ENCODE peak calls at places on chromosomes 12 and 14, in eight cellular contexts. K, W, D, I, M, U, R and V are unnamed samples. For H4K20me1, the result is how much of the 10 kb centered on the place peaks cover.

GRCh38 chr12:106584104-106585064 is 1.6 kb downstream of the RFX4 start:
- DNase-seq in K (no peak), W (no peak), D (no peak), I (no peak), M (no peak), U (peak), R (peak), V (no peak)

GRCh38 chr12:68981536-68981935 is 48.6 kb upstream of the CPM start:
- DNase-seq in K (no peak), W (no peak), D (peak), I (peak), M (peak), U (no peak), R (no peak), V (no peak)

GRCh38 chr12:89051065-89051677 is 301.1 kb downstream of the DUSP6 start:
- DNase-seq in K (peak), W (peak), D (peak), I (peak), M (peak), U (no peak), R (peak), V (no peak)

GRCh38 chr14:24690492-24690891 is 56.5 kb upstream of the GZMB start:
- DNase-seq in K (no peak), W (no peak), D (no peak), I (no peak), M (no peak), U (peak), R (peak), V (no peak)

GRCh38 chr12:49883065-49883464 is 20.6 kb downstream of the FAIM2 start:
- DNase-seq in K (no peak), W (no peak), D (no peak), I (no peak), M (no peak), U (no peak), R (peak), V (no peak)

GRCh38 chr12:53996886-53997217 is 3.1 kb upstream of the HOXC9 start:
- DNase-seq in K (no peak), W (no peak), D (no peak), I (no peak), M (no peak), U (no peak), R (no peak), V (no peak)

GRCh38 chr12:4444031-4444430 is 1.6 kb downstream of the FGF6 start:
- DNase-seq in K (no peak), W (no peak), D (no peak), I (no peak), M (no peak), U (no peak), R (no peak), V (no peak)

GRCh38 chr12:49748306-49748705 is 6.9 kb downstream of the TMBIM6 start:
- DNase-seq in K (no peak), W (no peak), D (no peak), I (peak), M (peak), U (no peak), R (no peak), V (no peak)

GRCh38 chr12:12922191-12922616 is 29.8 kb downstream of the GPRC5D start:
- DNase-seq in K (no peak), W (no peak), D (peak), I (peak), M (peak), U (no peak), R (peak), V (no peak)

GRCh38 chr12:5442251-5443006 is 10.5 kb downstream of the NTF3 start:
- DNase-seq in K (peak), W (peak), D (peak), I (peak), M (peak), U (no peak), R (peak), V (no peak)

GRCh38 chr12:22588817-22589216 is 36.2 kb upstream of the ETNK1 start:
- DNase-seq in K (peak), W (no peak), D (no peak), I (no peak), M (no peak), U (no peak), R (no peak), V (no peak)

GRCh38 chr12:93645702-93646101 is 31.5 kb upstream of the CRADD start:
- DNase-seq in K (no peak), W (no peak), D (peak), I (peak), M (peak), U (no peak), R (no peak), V (no peak)

GRCh38 chr14:106848330-106849121 is 1322.1 kb downstream of the TMEM121 start:
- DNase-seq in K (no peak), W (no peak), D (no peak), I (peak), M (no peak), U (no peak), R (no peak), V (no peak)

GRCh38 chr14:23562822-23563472 is 4.6 kb downstream of the AP1G2 start:
- DNase-seq in K (peak), W (no peak), D (no peak), I (peak), M (peak), U (peak), R (peak), V (no peak)

GRCh38 chr12:25236190-25236589 is 14.5 kb downstream of the KRAS start:
- DNase-seq in K (no peak), W (no peak), D (peak), I (peak), M (peak), U (no peak), R (no peak), V (no peak)

GRCh38 chr12:25241171-25242020 is 9.3 kb downstream of the KRAS start:
- DNase-seq in K (peak), W (peak), D (peak), I (peak), M (peak), U (no peak), R (peak), V (no peak)

GRCh38 chr12:25236626-25237025 is 14.1 kb downstream of the KRAS start:
- DNase-seq in K (no peak), W (no peak), D (no peak), I (peak), M (peak), U (no peak), R (no peak), V (no peak)
- H4K20me1 ChIP-seq in K (under half), W (under half), D (under half), I (under half), M (under half), U (under half), R (under half), V (under half)

DNA sequence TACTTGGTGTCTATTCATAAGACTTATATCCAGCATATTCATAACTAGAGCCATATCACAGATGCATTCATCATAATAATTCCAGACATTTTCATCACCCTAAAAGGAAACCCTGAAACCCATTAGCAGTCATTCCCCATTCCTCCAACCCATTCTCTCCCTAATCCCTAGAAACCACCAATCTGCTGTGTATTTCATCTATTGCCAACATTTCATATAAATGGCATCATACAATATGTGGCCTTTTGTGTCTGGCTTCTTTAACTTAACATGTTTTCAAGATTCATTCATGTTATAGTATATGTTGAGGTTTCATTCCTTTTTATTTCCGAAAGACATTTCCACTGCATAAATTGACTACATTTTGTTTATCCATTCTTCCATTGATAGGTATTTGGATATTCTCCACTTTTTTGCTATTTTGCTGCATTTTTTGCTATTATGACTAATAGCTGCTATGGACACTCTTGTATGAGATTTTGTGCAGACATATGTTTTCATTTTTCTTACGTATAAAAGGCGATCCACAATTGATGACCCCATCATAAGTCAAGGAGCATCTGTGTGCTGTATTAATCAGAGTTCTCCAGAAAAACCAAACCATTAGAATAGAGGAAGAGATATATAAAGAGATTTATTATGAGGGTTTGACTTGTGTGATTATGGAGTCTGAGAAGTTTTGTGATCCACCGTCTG is 5.2 kb upstream of the OAS2 start:
- DNase-seq in K (no peak), W (no peak), D (no peak), I (no peak), M (no peak), U (no peak), R (no peak), V (no peak)
- H3K4me2 ChIP-seq in K (no peak), W (no peak), D (no peak), I (no peak), M (no peak), U (no peak), R (no peak), V (no peak)

GRCh38 chr14:61581955-61582615 is 113.2 kb upstream of the HIF1A start:
- DNase-seq in K (no peak), W (no peak), D (peak), I (peak), M (no peak), U (no peak), R (no peak), V (no peak)
- H4K20me1 ChIP-seq in K (under half), W (under half), D (under half), I (under half), M (under half), U (under half), R (under half), V (under half)

GRCh38 chr14:54712371-54712998 is 145.6 kb downstream of the SAMD4A start:
- DNase-seq in K (no peak), W (no peak), D (no peak), I (peak), M (peak), U (no peak), R (no peak), V (no peak)

GRCh38 chr14:54715811-54716210 is 148.9 kb downstream of the SAMD4A start:
- DNase-seq in K (no peak), W (no peak), D (peak), I (peak), M (no peak), U (no peak), R (no peak), V (no peak)

GRCh38 chr14:54718046-54718445 is 151.1 kb downstream of the SAMD4A start:
- DNase-seq in K (no peak), W (no peak), D (no peak), I (peak), M (peak), U (no peak), R (no peak), V (no peak)

GRCh38 chr14:54713364-54713763 is 146.4 kb downstream of the SAMD4A start:
- DNase-seq in K (no peak), W (no peak), D (peak), I (peak), M (peak), U (no peak), R (no peak), V (no peak)

DNA sequence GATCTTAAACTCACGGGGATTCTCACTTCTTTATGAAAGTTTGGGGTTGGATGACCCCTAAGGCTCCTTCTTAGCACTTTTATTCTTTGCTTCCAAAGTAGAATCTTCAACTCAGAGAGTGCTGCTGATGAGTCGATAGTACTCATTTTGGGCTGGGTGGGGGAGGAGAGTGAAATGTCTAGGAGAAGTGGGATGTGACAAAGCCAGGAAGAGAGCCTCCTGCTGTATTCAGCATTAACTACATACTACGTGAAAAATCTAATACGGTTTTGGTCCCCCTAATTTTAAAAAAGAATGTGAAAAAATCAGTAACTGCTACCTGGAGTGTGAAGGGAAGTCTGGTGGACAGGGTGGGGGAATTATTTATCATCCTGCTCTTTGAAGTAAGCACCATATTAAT is 148.3 kb downstream of the SAMD4A start:
- DNase-seq in K (no peak), W (peak), D (no peak), I (peak), M (peak), U (no peak), R (peak), V (no peak)
- H3K4me2 ChIP-seq in K (no peak), W (peak), D (peak), I (no peak), M (no peak), U (no peak), R (no peak), V (no peak)

GRCh38 chr12:64670039-64670438 is 59.7 kb downstream of the RASSF3 start:
- DNase-seq in K (no peak), W (no peak), D (no peak), I (no peak), M (no peak), U (no peak), R (no peak), V (no peak)
- H4K20me1 ChIP-seq in K (under half), W (under half), D (under half), I (under half), M (half or more), U (under half), R (under half), V (under half)

GRCh38 chr12:47189753-47190152 is 110.0 kb upstream of the AMIGO2 start:
- DNase-seq in K (no peak), W (no peak), D (no peak), I (no peak), M (no peak), U (peak), R (peak), V (no peak)

GRCh38 chr12:47190905-47191304 is 111.1 kb upstream of the AMIGO2 start:
- DNase-seq in K (no peak), W (no peak), D (no peak), I (no peak), M (no peak), U (no peak), R (no peak), V (no peak)

GRCh38 chr12:47190271-47190750 is 110.6 kb upstream of the AMIGO2 start:
- DNase-seq in K (no peak), W (no peak), D (peak), I (peak), M (peak), U (no peak), R (no peak), V (peak)

GRCh38 chr12:47186246-47186645 is 106.5 kb upstream of the AMIGO2 start:
- DNase-seq in K (no peak), W (no peak), D (no peak), I (no peak), M (no peak), U (no peak), R (no peak), V (no peak)

GRCh38 chr12:47188576-47189441 is 109.0 kb upstream of the AMIGO2 start:
- DNase-seq in K (peak), W (no peak), D (peak), I (peak), M (peak), U (no peak), R (no peak), V (no peak)
- H3K4me2 ChIP-seq in K (peak), W (no peak), D (peak), I (no peak), M (peak), U (no peak), R (no peak), V (no peak)

GRCh38 chr12:116265361-116266128 is 11.9 kb downstream of the MED13L start:
- DNase-seq in K (no peak), W (no peak), D (no peak), I (no peak), M (no peak), U (no peak), R (no peak), V (no peak)
- H4K20me1 ChIP-seq in K (half or more), W (half or more), D (half or more), I (under half), M (half or more), U (under half), R (under half), V (under half)

GRCh38 chr12:110888256-110888991 is 32.0 kb downstream of the MYL2 start:
- DNase-seq in K (no peak), W (no peak), D (no peak), I (no peak), M (no peak), U (no peak), R (no peak), V (no peak)
- H3K4me2 ChIP-seq in K (no peak), W (peak), D (peak), I (peak), M (no peak), U (no peak), R (no peak), V (peak)

DNA sequence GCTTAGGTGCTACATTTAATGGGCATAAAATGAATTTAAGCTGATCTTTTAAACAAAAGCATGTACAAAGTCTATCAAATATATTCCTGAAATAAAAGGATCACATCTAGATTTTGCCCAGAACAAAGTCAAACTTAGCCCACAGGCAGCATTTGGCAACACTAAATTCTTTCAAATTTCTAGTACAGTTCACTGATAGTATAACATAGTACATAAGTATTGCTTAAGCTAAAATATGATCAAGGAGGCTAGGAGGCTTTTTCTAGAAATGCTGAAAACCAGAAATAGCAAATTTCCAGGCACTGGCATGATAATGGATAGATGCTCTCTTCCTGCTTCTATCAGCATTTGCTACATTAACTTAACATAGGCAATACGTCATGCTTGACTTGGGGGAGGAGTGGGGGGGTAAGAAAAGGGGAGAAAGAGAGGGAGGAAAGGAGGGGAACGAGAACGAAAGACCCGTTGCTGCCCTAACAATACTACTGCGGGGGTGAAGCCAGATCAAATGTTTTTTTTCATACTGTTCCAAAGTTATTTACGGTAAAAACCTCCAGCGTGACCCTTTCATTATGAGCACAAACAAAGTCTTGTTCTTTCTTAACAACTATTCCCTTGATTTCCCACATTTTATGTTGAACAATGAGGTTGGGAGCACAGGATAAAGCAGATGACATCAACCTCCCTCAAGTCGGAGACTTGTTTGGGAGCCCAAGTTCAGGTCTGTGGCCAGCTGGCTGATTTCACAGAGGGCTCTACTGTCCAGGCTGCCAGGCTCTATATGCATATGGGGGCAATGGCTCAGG is 10.6 kb downstream of the TMED10 start:
- DNase-seq in K (no peak), W (no peak), D (peak), I (peak), M (no peak), U (no peak), R (no peak), V (no peak)
- H4K20me1 ChIP-seq in K (half or more), W (under half), D (half or more), I (under half), M (half or more), U (under half), R (under half), V (under half)

DNA sequence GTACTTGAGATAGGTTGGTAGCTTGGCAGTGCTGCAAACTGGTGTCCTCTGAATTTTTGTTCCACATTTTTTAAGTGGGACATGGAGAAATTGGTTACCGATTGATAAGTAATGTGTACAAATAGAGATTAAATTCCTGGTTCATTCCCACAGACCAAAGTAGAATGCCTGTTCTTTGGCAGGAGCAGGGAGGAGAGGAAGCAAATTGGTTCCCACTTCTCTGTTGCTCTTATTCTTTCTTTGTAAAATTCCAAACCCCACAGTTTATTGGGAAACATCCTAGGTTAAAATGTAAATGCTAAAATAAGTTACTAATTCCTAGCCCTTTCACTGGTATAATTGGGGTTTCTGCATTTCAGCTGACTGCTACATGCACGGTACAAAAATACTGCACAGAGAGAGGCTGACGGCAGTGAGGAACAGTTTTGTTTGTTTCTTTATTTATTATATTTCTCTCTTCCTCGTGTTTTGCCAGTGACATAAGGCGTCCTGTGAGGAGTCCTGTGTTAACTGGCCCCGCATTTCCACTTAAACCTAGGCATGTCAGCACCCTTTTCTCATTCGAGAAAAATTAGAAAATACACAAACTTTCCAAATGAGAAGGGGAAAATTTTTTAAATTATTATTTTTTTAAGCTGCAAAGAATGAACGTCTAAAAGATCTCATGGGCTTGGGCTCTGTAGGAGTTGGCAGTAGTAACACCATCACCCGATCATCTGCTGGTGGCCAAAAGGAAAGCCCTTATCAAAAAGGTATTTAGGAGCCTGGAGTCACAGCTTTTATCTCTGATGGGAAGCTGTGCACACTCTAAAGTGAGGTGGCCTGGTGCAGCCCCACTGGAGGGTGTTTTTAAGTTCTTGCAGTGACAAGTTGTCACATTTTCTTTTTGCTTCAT is 25.4 kb upstream of the BCL7A start:
- DNase-seq in K (no peak), W (no peak), D (no peak), I (no peak), M (peak), U (no peak), R (no peak), V (no peak)
- H3K4me2 ChIP-seq in K (peak), W (no peak), D (no peak), I (peak), M (peak), U (no peak), R (no peak), V (no peak)